ENCODE peak calls at places on chromosome 9, in five cellular contexts. B is iPS DF 6.9; R is heart right ventricle; D is natural killer cell treated with Interleukin-12 subunit alpha and Interleukin-12 subunit beta and Interleukin-15 and Interleukin-18, amount 100 ng/mL, for 72 hours; J is stimulated activated CD8-positive, alpha-beta memory T cell treated with anti-CD3 and anti-CD28 coated beads, Interleukin-2, amount 100 ng/mL, for 1 hour. Y is an unnamed sample.

GRCh38 chr9:135962696-135963307 is 1.6 kb upstream of the UBAC1 start:
- DNase-seq in B (no peak), R (no peak), D (no peak), J (no peak), Y (no peak)

GRCh38 chr9:98958271-98958989 is 14.7 kb downstream of the COL15A1 start:
- DNase-seq in B (no peak), R (no peak), D (no peak), J (no peak), Y (no peak)

GRCh38 chr9:133730994-133731715 is 7.0 kb downstream of the SARDH start:
- DNase-seq in B (no peak), R (no peak), D (no peak), J (no peak), Y (no peak)

GRCh38 chr9:6367128-6367741 is 39.1 kb downstream of the TPD52L3 start:
- DNase-seq in B (no peak), R (no peak), D (no peak), J (no peak), Y (no peak)

GRCh38 chr9:119412399-119412798 is 43.2 kb upstream of the BRINP1 start:
- DNase-seq in B (no peak), R (no peak), D (no peak), J (no peak), Y (no peak)

GRCh38 chr9:8332296-8332695 is 532.7 kb upstream of the DMAC1 start:
- DNase-seq in B (no peak), R (no peak), D (no peak), J (no peak), Y (no peak)

GRCh38 chr9:95316794-95317118 is 753 bp downstream of the FANCC start:
- DNase-seq in B (no peak), R (peak), D (peak), J (no peak), Y (no peak)

GRCh38 chr9:137467896-137468295 is 8.8 kb upstream of the NSMF start:
- DNase-seq in B (no peak), R (no peak), D (no peak), J (no peak), Y (no peak)

GRCh38 chr9:37364751-37365360 is 57.6 kb upstream of the GRHPR start:
- DNase-seq in B (peak), R (no peak), D (no peak), J (no peak), Y (no peak)

GRCh38 chr9:119483153-119483552 is 113.9 kb upstream of the BRINP1 start:
- DNase-seq in B (no peak), R (no peak), D (no peak), J (no peak), Y (no peak)

Y was measured in esophagus squamous epithelium.